ENCODE peak calls at places on chromosome 22, in eight cellular contexts. T is brain microvascular endothelial cell; B is skeletal muscle cell; N is ascending aorta; E is kidney tubule cell; S is A549; O is nephron progenitor cell; Y is stimulated activated CD4-positive, alpha-beta T cell treated with anti-CD3 and anti-CD28 coated beads, Interleukin-4, amount 100 ng/mL, for 24 hours. X is an unnamed sample.
A peak's percentile ranks its signal among the peaks of the same experiment; 100 is the strongest.

GRCh38 chr22:17077255-17077654 is 7.5 kb upstream of the IL17RA start:
- DNase-seq in E (peak; percentile 89), B (no peak), N (no peak), Y (no peak), O (no peak), T (peak; percentile 48), S (no peak), X (no peak)

GRCh38 chr22:31508536-31508935 is 12.2 kb downstream of the SFI1 start:
- DNase-seq in T (no peak), O (no peak), N (no peak), S (no peak), Y (no peak), B (no peak), E (no peak), X (no peak)

GRCh38 chr22:41742918-41743317 is 43.6 kb downstream of the MEI1 start:
- DNase-seq in N (no peak), S (no peak), B (no peak), Y (no peak), T (no peak), E (no peak), O (no peak), X (no peak)

GRCh38 chr22:23551385-23551784 is 28.7 kb downstream of the IGLL1 start:
- DNase-seq in Y (no peak), S (no peak), T (no peak), B (no peak), N (no peak), E (no peak), O (no peak), X (no peak)

GRCh38 chr22:31540966-31541365 is 44.6 kb downstream of the SFI1 start:
- DNase-seq in B (no peak), S (no peak), T (no peak), E (peak; percentile 21), N (no peak), O (no peak), Y (no peak), X (no peak)

GRCh38 chr22:29727248-29727551 is 7.4 kb downstream of the CABP7 start:
- DNase-seq in N (no peak), E (peak; percentile 23), S (peak; percentile 51), B (no peak), T (no peak), Y (no peak), O (peak; percentile 77), X (peak; percentile 43)

GRCh38 chr22:35426801-35427140 is 26.8 kb downstream of the MCM5 start:
- DNase-seq in B (no peak), O (no peak), Y (no peak), T (no peak), N (no peak), E (no peak), S (no peak), X (no peak)

GRCh38 chr22:29780781-29781676 is 13.9 kb downstream of the UQCR10 start:
- DNase-seq in Y (no peak), E (peak; percentile 95), S (no peak), B (peak; percentile 61), O (no peak), T (peak; percentile 85), N (no peak), X (peak; percentile 71)